ENCODE peak calls at places on chromosome 2, in ten cellular contexts. One of them, this sample, is unnamed.

GRCh38 chr2:97673915-97674283 is 4.4 kb downstream of the C2orf92 start:
- DNase-seq in naive B cell: no peak
- DNase-seq in RCC 7860: no peak
- DNase-seq in SK-MEL-5: no peak
- DNase-seq in left cardiac atrium: no peak
- DNase-seq in frontal cortex: no peak
- DNase-seq in GM13976: peak; percentile 45
- DNase-seq in NCI-H345: no peak
- DNase-seq in globus pallidus: no peak
- DNase-seq in RWPE1: no peak
- DNase-seq in this sample: no peak

GRCh38 chr2:216478151-216478550 is 20.5 kb upstream of the RPL37A start:
- DNase-seq in RCC 7860: peak; percentile 64
- DNase-seq in NCI-H345: no peak
- DNase-seq in left cardiac atrium: no peak
- DNase-seq in frontal cortex: no peak
- DNase-seq in naive B cell: no peak
- DNase-seq in SK-MEL-5: peak; percentile 89
- DNase-seq in globus pallidus: peak; percentile 71
- DNase-seq in GM13976: no peak
- DNase-seq in RWPE1: peak; percentile 86
- DNase-seq in this sample: peak; percentile 27

GRCh38 chr2:66607152-66607551 is 172.2 kb downstream of the MEIS1 start:
- DNase-seq in frontal cortex: no peak
- DNase-seq in RWPE1: no peak
- DNase-seq in left cardiac atrium: no peak
- DNase-seq in globus pallidus: no peak
- DNase-seq in GM13976: no peak
- DNase-seq in SK-MEL-5: no peak
- DNase-seq in naive B cell: no peak
- DNase-seq in NCI-H345: no peak
- DNase-seq in RCC 7860: no peak
- DNase-seq in this sample: no peak

GRCh38 chr2:238966274-238966937 is 118.5 kb downstream of the TWIST2 start:
- DNase-seq in frontal cortex: no peak
- DNase-seq in SK-MEL-5: no peak
- DNase-seq in NCI-H345: no peak
- DNase-seq in naive B cell: no peak
- DNase-seq in globus pallidus: no peak
- DNase-seq in GM13976: no peak
- DNase-seq in RCC 7860: no peak
- DNase-seq in RWPE1: no peak
- DNase-seq in left cardiac atrium: no peak
- DNase-seq in this sample: no peak

GRCh38 chr2:85394976-85395375 is 15.2 kb downstream of the CAPG start:
- DNase-seq in naive B cell: no peak
- DNase-seq in SK-MEL-5: no peak
- DNase-seq in RWPE1: no peak
- DNase-seq in NCI-H345: peak; percentile 55
- DNase-seq in RCC 7860: no peak
- DNase-seq in frontal cortex: no peak
- DNase-seq in GM13976: no peak
- DNase-seq in left cardiac atrium: no peak
- DNase-seq in globus pallidus: no peak
- DNase-seq in this sample: no peak

GRCh38 chr2:11342561-11343343 is 1.7 kb downstream of the ROCK2 start:
- DNase-seq in globus pallidus: no peak
- DNase-seq in left cardiac atrium: no peak
- DNase-seq in frontal cortex: no peak
- DNase-seq in RCC 7860: peak; percentile 62
- DNase-seq in GM13976: no peak
- DNase-seq in naive B cell: no peak
- DNase-seq in SK-MEL-5: peak; percentile 52
- DNase-seq in RWPE1: peak; percentile 38
- DNase-seq in NCI-H345: no peak
- DNase-seq in this sample: no peak

GRCh38 chr2:32002406-32002805 is 8.4 kb downstream of the MEMO1 start:
- DNase-seq in naive B cell: no peak
- DNase-seq in RWPE1: no peak
- DNase-seq in NCI-H345: no peak
- DNase-seq in RCC 7860: no peak
- DNase-seq in globus pallidus: no peak
- DNase-seq in left cardiac atrium: no peak
- DNase-seq in SK-MEL-5: no peak
- DNase-seq in GM13976: no peak
- DNase-seq in frontal cortex: no peak
- DNase-seq in this sample: no peak

GRCh38 chr2:121530210-121530562 is 494 bp upstream of the RNU4ATAC start:
- DNase-seq in naive B cell: no peak
- DNase-seq in GM13976: peak; percentile 83
- DNase-seq in NCI-H345: peak; percentile 75
- DNase-seq in RCC 7860: peak; percentile 64
- DNase-seq in SK-MEL-5: peak; percentile 77
- DNase-seq in left cardiac atrium: peak; percentile 79
- DNase-seq in frontal cortex: no peak
- DNase-seq in RWPE1: peak; percentile 68
- DNase-seq in globus pallidus: no peak
- DNase-seq in this sample: no peak

GRCh38 chr2:38394041-38394440 is 17.0 kb upstream of the ATL2 start:
- DNase-seq in left cardiac atrium: no peak
- DNase-seq in SK-MEL-5: no peak
- DNase-seq in RCC 7860: no peak
- DNase-seq in GM13976: no peak
- DNase-seq in NCI-H345: no peak
- DNase-seq in RWPE1: no peak
- DNase-seq in frontal cortex: no peak
- DNase-seq in naive B cell: no peak
- DNase-seq in globus pallidus: no peak
- DNase-seq in this sample: no peak

GRCh38 chr2:170101789-170102188 is 76.2 kb upstream of the MYO3B start:
- DNase-seq in frontal cortex: no peak
- DNase-seq in RWPE1: no peak
- DNase-seq in left cardiac atrium: no peak
- DNase-seq in naive B cell: no peak
- DNase-seq in NCI-H345: no peak
- DNase-seq in RCC 7860: no peak
- DNase-seq in GM13976: no peak
- DNase-seq in globus pallidus: no peak
- DNase-seq in SK-MEL-5: no peak
- DNase-seq in this sample: no peak

GRCh38 chr2:137348301-137348700 is 583.0 kb downstream of the THSD7B start:
- DNase-seq in RWPE1: no peak
- DNase-seq in left cardiac atrium: no peak
- DNase-seq in RCC 7860: no peak
- DNase-seq in frontal cortex: no peak
- DNase-seq in SK-MEL-5: no peak
- DNase-seq in globus pallidus: no peak
- DNase-seq in NCI-H345: no peak
- DNase-seq in naive B cell: no peak
- DNase-seq in GM13976: no peak
- DNase-seq in this sample: no peak

GRCh38 chr2:118667964-118668363 is 179.5 kb downstream of the EN1 start:
- DNase-seq in RWPE1: no peak
- DNase-seq in RCC 7860: peak; percentile 44
- DNase-seq in frontal cortex: no peak
- DNase-seq in left cardiac atrium: no peak
- DNase-seq in globus pallidus: no peak
- DNase-seq in naive B cell: no peak
- DNase-seq in NCI-H345: no peak
- DNase-seq in SK-MEL-5: no peak
- DNase-seq in GM13976: no peak
- DNase-seq in this sample: no peak

GRCh38 chr2:173407176-173407575 is 52.5 kb downstream of the CDCA7 start:
- DNase-seq in GM13976: no peak
- DNase-seq in SK-MEL-5: no peak
- DNase-seq in NCI-H345: no peak
- DNase-seq in left cardiac atrium: no peak
- DNase-seq in globus pallidus: no peak
- DNase-seq in naive B cell: no peak
- DNase-seq in RCC 7860: no peak
- DNase-seq in RWPE1: no peak
- DNase-seq in frontal cortex: no peak
- DNase-seq in this sample: no peak

GRCh38 chr2:21317131-21317530 is 193.4 kb downstream of the TDRD15 start:
- DNase-seq in GM13976: peak; percentile 49
- DNase-seq in RCC 7860: peak; percentile 29
- DNase-seq in globus pallidus: peak; percentile 83
- DNase-seq in RWPE1: peak; percentile 2
- DNase-seq in left cardiac atrium: peak; percentile 59
- DNase-seq in naive B cell: peak; percentile 6
- DNase-seq in frontal cortex: peak; percentile 16
- DNase-seq in SK-MEL-5: peak; percentile 83
- DNase-seq in NCI-H345: peak; percentile 37
- DNase-seq in this sample: peak; percentile 14

GRCh38 chr2:28347193-28347592 is 45.5 kb upstream of the FOSL2 start:
- DNase-seq in frontal cortex: no peak
- DNase-seq in RCC 7860: no peak
- DNase-seq in globus pallidus: no peak
- DNase-seq in naive B cell: no peak
- DNase-seq in NCI-H345: no peak
- DNase-seq in SK-MEL-5: no peak
- DNase-seq in GM13976: no peak
- DNase-seq in left cardiac atrium: no peak
- DNase-seq in RWPE1: no peak
- DNase-seq in this sample: no peak

GRCh38 chr2:239315308-239315707 is 85.5 kb downstream of the HDAC4 start:
- DNase-seq in GM13976: no peak
- DNase-seq in SK-MEL-5: no peak
- DNase-seq in RWPE1: no peak
- DNase-seq in globus pallidus: no peak
- DNase-seq in frontal cortex: no peak
- DNase-seq in RCC 7860: no peak
- DNase-seq in NCI-H345: no peak
- DNase-seq in naive B cell: no peak
- DNase-seq in left cardiac atrium: peak; percentile 2
- DNase-seq in this sample: no peak

GRCh38 chr2:16614314-16614860 is 51.2 kb downstream of the CYRIA start:
- DNase-seq in frontal cortex: no peak
- DNase-seq in left cardiac atrium: no peak
- DNase-seq in SK-MEL-5: no peak
- DNase-seq in NCI-H345: peak; percentile 87
- DNase-seq in GM13976: no peak
- DNase-seq in RWPE1: no peak
- DNase-seq in RCC 7860: no peak
- DNase-seq in naive B cell: no peak
- DNase-seq in globus pallidus: no peak
- DNase-seq in this sample: no peak

GRCh38 chr2:238859636-238860347 is 11.9 kb downstream of the TWIST2 start:
- DNase-seq in naive B cell: no peak
- DNase-seq in left cardiac atrium: no peak
- DNase-seq in RWPE1: no peak
- DNase-seq in globus pallidus: no peak
- DNase-seq in frontal cortex: no peak
- DNase-seq in NCI-H345: no peak
- DNase-seq in SK-MEL-5: no peak
- DNase-seq in GM13976: no peak
- DNase-seq in RCC 7860: no peak
- DNase-seq in this sample: no peak

GRCh38 chr2:72605836-72606442 is 219.9 kb downstream of the EXOC6B start:
- DNase-seq in RCC 7860: peak; percentile 21
- DNase-seq in RWPE1: peak; percentile 8
- DNase-seq in globus pallidus: no peak
- DNase-seq in left cardiac atrium: no peak
- DNase-seq in NCI-H345: no peak
- DNase-seq in naive B cell: no peak
- DNase-seq in frontal cortex: no peak
- DNase-seq in GM13976: peak; percentile 24
- DNase-seq in SK-MEL-5: peak; percentile 51
- DNase-seq in this sample: no peak

GRCh38 chr2:222736301-222736700 is 64.8 kb downstream of the MOGAT1 start:
- DNase-seq in NCI-H345: no peak
- DNase-seq in RCC 7860: no peak
- DNase-seq in frontal cortex: no peak
- DNase-seq in RWPE1: no peak
- DNase-seq in GM13976: no peak
- DNase-seq in left cardiac atrium: no peak
- DNase-seq in SK-MEL-5: peak; percentile 64
- DNase-seq in globus pallidus: no peak
- DNase-seq in naive B cell: no peak
- DNase-seq in this sample: no peak

GRCh38 chr2:20168727-20169696 is 55.9 kb downstream of the SDC1 start:
- DNase-seq in RWPE1: no peak
- DNase-seq in left cardiac atrium: no peak
- DNase-seq in RCC 7860: no peak
- DNase-seq in SK-MEL-5: no peak
- DNase-seq in GM13976: peak; percentile 27
- DNase-seq in frontal cortex: no peak
- DNase-seq in NCI-H345: no peak
- DNase-seq in naive B cell: no peak
- DNase-seq in globus pallidus: no peak
- DNase-seq in this sample: no peak

GRCh38 chr2:85226783-85227182 is 93.6 kb downstream of the TCF7L1 start:
- DNase-seq in RCC 7860: no peak
- DNase-seq in SK-MEL-5: no peak
- DNase-seq in frontal cortex: no peak
- DNase-seq in NCI-H345: no peak
- DNase-seq in left cardiac atrium: no peak
- DNase-seq in RWPE1: no peak
- DNase-seq in globus pallidus: no peak
- DNase-seq in naive B cell: no peak
- DNase-seq in GM13976: no peak
- DNase-seq in this sample: no peak

GRCh38 chr2:222862915-222863544 is 2.2 kb downstream of the ACSL3 start:
- DNase-seq in left cardiac atrium: no peak
- DNase-seq in SK-MEL-5: peak; percentile 59
- DNase-seq in RCC 7860: no peak
- DNase-seq in frontal cortex: no peak
- DNase-seq in naive B cell: no peak
- DNase-seq in GM13976: no peak
- DNase-seq in RWPE1: no peak
- DNase-seq in globus pallidus: no peak
- DNase-seq in NCI-H345: no peak
- DNase-seq in this sample: no peak

GRCh38 chr2:1462984-1463383 is 49.7 kb downstream of the TPO start:
- DNase-seq in NCI-H345: no peak
- DNase-seq in left cardiac atrium: no peak
- DNase-seq in SK-MEL-5: no peak
- DNase-seq in globus pallidus: no peak
- DNase-seq in RCC 7860: no peak
- DNase-seq in RWPE1: no peak
- DNase-seq in GM13976: no peak
- DNase-seq in naive B cell: no peak
- DNase-seq in frontal cortex: no peak
- DNase-seq in this sample: no peak

GRCh38 chr2:221529943-221530652 is 42.0 kb downstream of the EPHA4 start:
- DNase-seq in GM13976: no peak
- DNase-seq in naive B cell: no peak
- DNase-seq in NCI-H345: no peak
- DNase-seq in RWPE1: peak; percentile 86
- DNase-seq in frontal cortex: no peak
- DNase-seq in RCC 7860: peak; percentile 48
- DNase-seq in SK-MEL-5: no peak
- DNase-seq in globus pallidus: no peak
- DNase-seq in left cardiac atrium: no peak
- DNase-seq in this sample: no peak

GRCh38 chr2:189192766-189193165 is 13.2 kb upstream of the COL5A2 start:
- DNase-seq in RWPE1: no peak
- DNase-seq in globus pallidus: no peak
- DNase-seq in left cardiac atrium: no peak
- DNase-seq in GM13976: no peak
- DNase-seq in frontal cortex: no peak
- DNase-seq in NCI-H345: no peak
- DNase-seq in RCC 7860: no peak
- DNase-seq in SK-MEL-5: no peak
- DNase-seq in naive B cell: no peak
- DNase-seq in this sample: no peak

GRCh38 chr2:47008381-47009280 is 93.0 kb upstream of the MCFD2 start:
- DNase-seq in GM13976: no peak
- DNase-seq in NCI-H345: no peak
- DNase-seq in frontal cortex: peak; percentile 66
- DNase-seq in RWPE1: no peak
- DNase-seq in naive B cell: no peak
- DNase-seq in RCC 7860: no peak
- DNase-seq in globus pallidus: peak; percentile 62
- DNase-seq in left cardiac atrium: peak; percentile 57
- DNase-seq in SK-MEL-5: no peak
- DNase-seq in this sample: peak; percentile 76

This sample was measured in amygdala.